ENCODE peak calls at places on chromosomes 5 and 9, in nine cellular contexts. L is heart left ventricle, S is psoas muscle, V is endothelial cell of umbilical vein, Z is H9, D is spleen, F is ascending aorta, O is HCT116, U is breast epithelium. G is an unnamed sample. For H3K4me1 and H3K27me3, the result is how much of the 10 kb centered on the place peaks cover.

GRCh38 chr9:83432104-83432627 is 106.0 kb downstream of the FRMD3 start:
- DNase-seq in L (peak), S (peak), V (peak), Z (peak), D (peak), F (peak), O (no peak), U (peak), G (no peak)

GRCh38 chr5:100161868-100162267 is 373.3 kb upstream of the FAM174A start:
- DNase-seq in L (no peak), S (no peak), V (no peak), Z (no peak), D (no peak), F (no peak), O (no peak), U (no peak), G (no peak)

GRCh38 chr5:97383996-97384395 is 200.9 kb upstream of the RIOK2 start:
- DNase-seq in L (no peak), S (no peak), V (no peak), Z (no peak), D (no peak), F (no peak), O (peak), U (no peak), G (peak)

GRCh38 chr5:134530375-134531077 is 5.1 kb downstream of the JADE2 start:
- DNase-seq in L (peak), S (no peak), V (no peak), Z (no peak), D (no peak), F (peak), O (no peak), U (no peak), G (no peak)

GRCh38 chr5:33810491-33811120 is 81.2 kb downstream of the ADAMTS12 start:
- DNase-seq in L (no peak), S (peak), V (peak), Z (no peak), D (no peak), F (no peak), O (no peak), U (no peak), G (no peak)

GRCh38 chr5:33032161-33033085 is 321.3 kb downstream of the NPR3 start:
- DNase-seq in L (no peak), S (no peak), V (no peak), Z (no peak), D (no peak), F (no peak), O (no peak), U (no peak), G (no peak)

GRCh38 chr9:90914868-90915483 is 113.4 kb downstream of the SYK start:
- DNase-seq in L (peak), S (peak), V (peak), Z (peak), D (peak), F (peak), O (peak), U (peak), G (peak)

GRCh38 chr5:178241688-178242231 is 9.2 kb upstream of the PHYKPL start:
- DNase-seq in L (no peak), S (peak), V (no peak), Z (no peak), D (peak), F (no peak), O (no peak), U (no peak), G (no peak)

GRCh38 chr5:42636425-42636824 is 120.2 kb upstream of the CCDC152 start:
- DNase-seq in L (no peak), S (no peak), V (no peak), Z (no peak), D (no peak), F (no peak), O (peak), U (no peak), G (no peak)

DNA sequence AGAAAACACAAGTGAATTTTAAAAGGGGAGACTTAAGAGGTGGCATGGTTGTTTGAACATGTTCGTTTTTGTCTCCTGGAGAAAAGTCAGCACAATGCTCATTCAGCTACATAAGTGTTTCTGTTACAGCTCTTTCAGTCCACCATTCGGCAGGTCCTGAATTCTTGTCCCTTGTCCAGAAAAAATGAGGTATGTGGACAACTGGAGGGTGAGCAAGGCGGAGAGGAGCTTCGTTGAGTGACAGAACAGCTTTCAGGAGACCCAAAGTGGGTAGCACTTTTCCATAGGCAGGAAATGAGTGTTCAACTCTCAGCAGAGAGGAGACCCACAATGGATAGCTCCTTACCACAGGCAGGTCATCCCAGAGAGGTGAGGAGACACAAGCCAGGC is 4.9 kb downstream of the PDCD1LG2 start:
- DNase-seq in L (no peak), S (no peak), V (no peak), Z (no peak), D (no peak), F (no peak), O (no peak), U (no peak), G (no peak)
- H3K4me1 ChIP-seq in L (half or more), S (under half), V (under half), Z (under half), D (under half), F (under half), O (under half), U (under half), G (under half)

GRCh38 chr9:134284741-134285140 is 41.5 kb upstream of the RXRA start:
- DNase-seq in L (no peak), S (no peak), V (no peak), Z (no peak), D (no peak), F (no peak), O (no peak), U (no peak), G (no peak)

GRCh38 chr9:134284273-134284672 is 42.0 kb upstream of the RXRA start:
- DNase-seq in L (peak), S (peak), V (no peak), Z (no peak), D (no peak), F (peak), O (no peak), U (peak), G (no peak)

GRCh38 chr9:134283692-134284265 is 42.5 kb upstream of the RXRA start:
- DNase-seq in L (no peak), S (no peak), V (no peak), Z (no peak), D (no peak), F (no peak), O (no peak), U (no peak), G (no peak)

GRCh38 chr9:134282138-134282650 is 44.1 kb upstream of the RXRA start:
- DNase-seq in L (no peak), S (no peak), V (no peak), Z (no peak), D (no peak), F (no peak), O (no peak), U (no peak), G (no peak)

DNA sequence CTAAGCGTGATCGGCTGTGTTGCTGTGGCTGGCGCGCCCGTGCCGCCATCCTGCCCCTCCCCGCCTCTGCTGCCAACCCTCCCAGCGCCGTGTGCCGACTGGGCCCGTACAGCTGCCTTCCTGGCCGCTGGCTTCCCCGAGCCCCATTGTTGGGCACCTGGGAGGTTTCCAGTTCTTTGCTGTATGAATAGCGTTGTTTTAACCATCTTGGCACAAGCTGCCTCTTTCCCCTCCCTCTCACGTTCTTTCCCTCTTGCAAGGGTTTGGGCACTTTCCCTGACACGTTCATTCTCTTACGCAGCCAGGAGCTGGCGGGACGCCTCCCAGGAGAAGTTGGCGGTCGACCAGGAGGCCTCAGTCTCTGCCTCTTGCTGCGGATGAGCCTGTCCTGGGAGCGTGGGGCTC is 43.1 kb upstream of the RXRA start:
- DNase-seq in L (peak), S (peak), V (peak), Z (no peak), D (no peak), F (peak), O (no peak), U (peak), G (peak)
- H3K27me3 ChIP-seq in L (under half), S (under half), V (under half), Z (under half), D (under half), F (under half), O (under half), U (under half), G (under half)

GRCh38 chr5:64973226-64973625 is 204.5 kb downstream of the CWC27 start:
- DNase-seq in L (no peak), S (no peak), V (no peak), Z (no peak), D (no peak), F (no peak), O (no peak), U (no peak), G (no peak)

GRCh38 chr5:64972591-64972990 is 203.9 kb downstream of the CWC27 start:
- DNase-seq in L (no peak), S (no peak), V (peak), Z (no peak), D (no peak), F (no peak), O (no peak), U (no peak), G (no peak)

GRCh38 chr5:64971990-64972389 is 203.3 kb downstream of the CWC27 start:
- DNase-seq in L (no peak), S (no peak), V (no peak), Z (no peak), D (no peak), F (no peak), O (no peak), U (no peak), G (no peak)

GRCh38 chr5:64971538-64971937 is 202.8 kb downstream of the CWC27 start:
- DNase-seq in L (no peak), S (no peak), V (peak), Z (no peak), D (no peak), F (no peak), O (no peak), U (no peak), G (no peak)
- TF ChIP-seq CTCF in L (peak), S (no peak), V (no peak), Z (no peak), D (no peak), F (no peak), O (no peak), U (no peak), G (peak)

DNA sequence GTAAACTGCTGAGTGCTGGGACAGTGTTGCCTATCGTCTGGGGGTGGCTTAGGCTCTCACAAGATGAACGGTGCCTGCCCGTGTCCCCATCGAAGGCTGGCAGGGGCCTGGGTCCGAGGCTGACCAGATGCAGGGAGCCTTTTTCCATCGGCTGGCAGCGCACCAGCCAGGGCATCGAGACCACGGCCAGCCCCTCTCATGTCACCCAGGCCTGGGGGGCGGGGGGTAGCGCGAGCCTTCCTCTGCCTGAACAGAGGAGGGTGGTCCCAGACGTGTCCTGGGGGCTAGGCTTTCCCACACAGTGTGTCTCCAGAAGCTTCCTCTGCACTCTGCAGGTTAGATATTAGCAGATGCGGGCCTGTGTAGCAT is 17.3 kb downstream of the FGD3 start:
- DNase-seq in L (no peak), S (no peak), V (no peak), Z (no peak), D (peak), F (no peak), O (no peak), U (no peak), G (no peak)
- H3K4me1 ChIP-seq in L (under half), S (under half), V (under half), Z (under half), D (under half), F (under half), O (under half), U (under half), G (under half)

GRCh38 chr9:110802416-110803035 is 133.9 kb downstream of the MUSK start:
- DNase-seq in L (no peak), S (no peak), V (no peak), Z (no peak), D (no peak), F (no peak), O (no peak), U (no peak), G (no peak)
- H3K27me3 ChIP-seq in L (under half), S (under half), V (under half), Z (under half), D (under half), F (under half), O (under half), U (under half), G (under half)

DNA sequence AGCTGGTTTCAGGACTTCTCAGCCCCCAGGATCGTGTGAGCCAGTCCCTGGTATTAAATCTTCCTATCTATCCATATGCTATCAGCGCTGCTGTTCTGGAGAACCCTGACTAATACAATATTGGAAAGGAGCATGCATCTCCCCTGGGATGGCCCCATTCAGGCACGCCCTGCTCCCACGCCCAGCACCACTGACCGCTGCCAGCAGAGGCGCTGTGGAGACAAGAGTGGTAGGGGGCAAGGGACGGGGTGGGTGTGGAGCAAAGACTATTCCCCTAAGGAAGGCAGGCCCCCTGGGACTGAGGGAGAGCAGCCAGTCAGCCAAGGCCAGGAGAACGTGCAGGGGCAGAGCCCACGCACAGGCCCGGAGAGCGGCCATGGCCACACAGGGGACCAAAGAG is 116.0 kb downstream of the VAV2 start:
- DNase-seq in L (peak), S (peak), V (no peak), Z (peak), D (no peak), F (no peak), O (no peak), U (no peak), G (peak)
- TF ChIP-seq CTCF in L (no peak), S (no peak), V (peak), Z (peak), D (no peak), F (no peak), O (no peak), U (no peak), G (peak)

GRCh38 chr9:134484479-134484878 is 157.1 kb upstream of the COL5A1 start:
- DNase-seq in L (no peak), S (peak), V (no peak), Z (no peak), D (peak), F (no peak), O (no peak), U (no peak), G (no peak)
- H3K4me1 ChIP-seq in L (under half), S (under half), V (under half), Z (under half), D (under half), F (under half), O (under half), U (under half), G (under half)

DNA sequence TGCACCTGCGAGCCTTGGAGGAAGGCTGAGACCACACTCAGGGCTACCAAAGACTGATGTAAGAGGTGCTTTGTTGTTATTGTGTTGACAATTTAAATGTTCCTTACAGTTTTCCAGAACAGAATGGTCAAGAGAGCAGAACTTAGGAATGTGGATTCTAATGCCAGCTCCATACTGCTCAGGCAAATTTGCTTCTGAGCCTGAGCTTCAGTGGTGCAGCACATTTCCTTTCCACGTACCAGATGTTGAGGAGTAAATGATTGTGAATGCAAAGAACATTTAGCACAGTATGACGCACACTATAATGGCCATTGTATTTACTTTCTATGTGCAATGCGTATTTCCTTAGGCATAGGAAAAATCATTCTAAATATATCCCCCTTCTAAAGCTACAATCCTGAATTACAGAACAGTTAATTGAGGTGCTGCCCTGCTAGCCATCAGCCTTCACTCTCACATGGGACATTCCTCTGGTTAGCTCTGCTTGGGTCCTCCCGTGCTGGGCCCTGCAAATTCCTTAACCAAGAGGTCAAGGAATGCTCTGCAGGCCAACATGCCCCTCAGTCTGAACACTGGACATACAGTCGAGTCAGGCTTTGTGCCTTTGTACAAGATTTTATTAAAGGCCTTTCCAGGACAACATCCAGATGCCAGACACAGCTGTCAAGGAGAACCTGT is 21.1 kb upstream of the TMEM174 start:
- DNase-seq in L (no peak), S (no peak), V (peak), Z (no peak), D (no peak), F (no peak), O (no peak), U (no peak), G (no peak)
- H3K27me3 ChIP-seq in L (under half), S (under half), V (under half), Z (under half), D (under half), F (under half), O (under half), U (under half), G (under half)

GRCh38 chr5:111689576-111689975 is 67.4 kb downstream of the NREP start:
- DNase-seq in L (no peak), S (no peak), V (no peak), Z (no peak), D (no peak), F (no peak), O (no peak), U (no peak), G (no peak)

GRCh38 chr5:111681791-111682190 is 75.2 kb downstream of the NREP start:
- DNase-seq in L (no peak), S (no peak), V (no peak), Z (no peak), D (no peak), F (no peak), O (no peak), U (no peak), G (no peak)

GRCh38 chr5:111680737-111681413 is 76.1 kb downstream of the NREP start:
- DNase-seq in L (no peak), S (peak), V (peak), Z (no peak), D (no peak), F (peak), O (peak), U (peak), G (peak)

GRCh38 chr5:111681414-111681790 is 75.6 kb downstream of the NREP start:
- DNase-seq in L (no peak), S (no peak), V (no peak), Z (no peak), D (no peak), F (no peak), O (no peak), U (no peak), G (no peak)

GRCh38 chr5:111685969-111686368 is 71.0 kb downstream of the NREP start:
- DNase-seq in L (no peak), S (no peak), V (no peak), Z (peak), D (no peak), F (no peak), O (peak), U (no peak), G (no peak)
- TF ChIP-seq CTCF in L (no peak), S (peak), V (no peak), Z (peak), D (no peak), F (no peak), O (peak), U (no peak), G (peak)

DNA sequence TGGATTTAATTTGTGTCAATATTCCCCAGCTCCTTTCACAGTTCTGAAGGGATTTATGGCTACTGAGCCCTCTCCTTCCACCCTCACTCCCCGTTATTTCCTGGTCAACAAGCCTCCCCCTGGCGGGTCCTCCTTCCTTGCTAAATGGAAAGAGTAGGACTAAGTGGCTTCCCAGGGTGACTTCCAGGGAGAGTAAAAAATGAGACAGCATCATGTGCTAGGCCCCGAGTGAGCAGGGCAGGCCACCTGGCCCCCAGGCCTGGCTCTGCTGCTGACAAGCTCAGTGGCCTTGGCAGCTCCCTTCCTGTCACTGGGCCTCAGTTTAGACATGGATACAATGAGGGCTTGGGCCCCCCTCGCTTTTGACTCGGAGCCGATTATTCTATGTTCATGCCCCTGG is 201.3 kb downstream of the HSPA4 start:
- DNase-seq in L (no peak), S (no peak), V (no peak), Z (no peak), D (no peak), F (no peak), O (no peak), U (no peak), G (no peak)
- H3K4me1 ChIP-seq in L (under half), S (under half), V (under half), Z (under half), D (under half), F (under half), O (under half), U (under half), G (under half)

G was measured in foreskin keratinocyte.